ENCODE peak calls at places on chromosome 2, in nine cellular contexts. X, E, S, M, H, N, D, Q and G are unnamed samples.
A peak's percentile ranks its signal among the peaks of the same experiment; 100 is the strongest.

GRCh38 chr2:170887496-170888265 is 41.4 kb upstream of the GORASP2 start:
- DNase-seq in X (no peak), E (no peak), S (no peak), M (no peak), H (no peak), N (no peak), D (no peak), Q (no peak), G (no peak)

GRCh38 chr2:15971831-15972522 is 31.6 kb downstream of the MYCN start:
- DNase-seq in X (no peak), E (no peak), S (no peak), M (no peak), H (no peak), N (no peak), D (no peak), Q (no peak), G (no peak)

GRCh38 chr2:149715005-149715592 is 127.5 kb upstream of the MMADHC start:
- DNase-seq in X (peak; percentile 75), E (no peak), S (peak; percentile 23), M (peak; percentile 10), H (peak; percentile 55), N (peak; percentile 56), D (peak; percentile 24), Q (peak; percentile 14), G (no peak)

GRCh38 chr2:106187426-106187825 is 6.7 kb downstream of the UXS1 start:
- DNase-seq in X (no peak), E (no peak), S (no peak), M (no peak), H (no peak), N (no peak), D (no peak), Q (no peak), G (no peak)

GRCh38 chr2:207601774-207602173 is 23.4 kb downstream of the METTL21A start:
- DNase-seq in X (no peak), E (no peak), S (no peak), M (no peak), H (peak; percentile 35), N (no peak), D (no peak), Q (no peak), G (no peak)

GRCh38 chr2:209985879-209986278 is 16.6 kb upstream of the RPE start:
- DNase-seq in X (no peak), E (no peak), S (no peak), M (no peak), H (no peak), N (no peak), D (no peak), Q (no peak), G (no peak)

GRCh38 chr2:64837925-64838641 is 151.1 kb upstream of the SLC1A4 start:
- DNase-seq in X (peak; percentile 50), E (no peak), S (peak; percentile 62), M (no peak), H (no peak), N (no peak), D (no peak), Q (no peak), G (no peak)

GRCh38 chr2:234770081-234770506 is 181.7 kb upstream of the SH3BP4 start:
- DNase-seq in X (no peak), E (no peak), S (no peak), M (no peak), H (peak; percentile 72), N (no peak), D (no peak), Q (peak; percentile 57), G (no peak)

GRCh38 chr2:229342376-229342775 is 71.3 kb upstream of the PID1 start:
- DNase-seq in X (peak; percentile 50), E (no peak), S (peak; percentile 85), M (peak; percentile 30), H (no peak), N (no peak), D (peak; percentile 70), Q (peak; percentile 20), G (no peak)

GRCh38 chr2:234171666-234172065 is 121.2 kb downstream of the SPP2 start:
- DNase-seq in X (no peak), E (no peak), S (no peak), M (no peak), H (no peak), N (no peak), D (no peak), Q (no peak), G (no peak)

GRCh38 chr2:46008082-46008870 is 288.9 kb upstream of the EPAS1 start:
- DNase-seq in X (peak; percentile 51), E (no peak), S (no peak), M (no peak), H (peak; percentile 77), N (no peak), D (no peak), Q (no peak), G (no peak)

GRCh38 chr2:118065015-118065666 is 23.1 kb upstream of the INSIG2 start:
- DNase-seq in X (no peak), E (no peak), S (no peak), M (no peak), H (no peak), N (no peak), D (no peak), Q (no peak), G (no peak)

GRCh38 chr2:80489718-80490117 is 185.2 kb upstream of the LRRTM1 start:
- DNase-seq in X (peak; percentile 85), E (no peak), S (no peak), M (no peak), H (peak; percentile 57), N (peak; percentile 6), D (no peak), Q (no peak), G (no peak)

GRCh38 chr2:136327162-136327852 is 209.4 kb upstream of the CXCR4 start:
- DNase-seq in X (peak; percentile 2), E (peak; percentile 67), S (no peak), M (no peak), H (peak; percentile 53), N (peak; percentile 26), D (no peak), Q (peak; percentile 38), G (no peak)

GRCh38 chr2:184119920-184120820 is 478.2 kb upstream of the ZNF804A start:
- DNase-seq in X (no peak), E (no peak), S (no peak), M (no peak), H (no peak), N (no peak), D (no peak), Q (no peak), G (no peak)

GRCh38 chr2:7338961-7339360 is 421.7 kb downstream of the RNF144A start:
- DNase-seq in X (no peak), E (no peak), S (no peak), M (no peak), H (no peak), N (no peak), D (no peak), Q (no peak), G (no peak)

GRCh38 chr2:152743004-152743403 is 24.6 kb downstream of the ARL6IP6 start:
- DNase-seq in X (peak; percentile 21), E (peak; percentile 16), S (no peak), M (no peak), H (no peak), N (no peak), D (no peak), Q (peak; percentile 16), G (no peak)
- TF ChIP-seq CTCF in X (peak; percentile 58), E (peak; percentile 58), S (peak; percentile 27), M (peak; percentile 42), H (peak; percentile 35), N (peak; percentile 29), D (peak; percentile 67), Q (peak; percentile 56), G (no peak)

DNA sequence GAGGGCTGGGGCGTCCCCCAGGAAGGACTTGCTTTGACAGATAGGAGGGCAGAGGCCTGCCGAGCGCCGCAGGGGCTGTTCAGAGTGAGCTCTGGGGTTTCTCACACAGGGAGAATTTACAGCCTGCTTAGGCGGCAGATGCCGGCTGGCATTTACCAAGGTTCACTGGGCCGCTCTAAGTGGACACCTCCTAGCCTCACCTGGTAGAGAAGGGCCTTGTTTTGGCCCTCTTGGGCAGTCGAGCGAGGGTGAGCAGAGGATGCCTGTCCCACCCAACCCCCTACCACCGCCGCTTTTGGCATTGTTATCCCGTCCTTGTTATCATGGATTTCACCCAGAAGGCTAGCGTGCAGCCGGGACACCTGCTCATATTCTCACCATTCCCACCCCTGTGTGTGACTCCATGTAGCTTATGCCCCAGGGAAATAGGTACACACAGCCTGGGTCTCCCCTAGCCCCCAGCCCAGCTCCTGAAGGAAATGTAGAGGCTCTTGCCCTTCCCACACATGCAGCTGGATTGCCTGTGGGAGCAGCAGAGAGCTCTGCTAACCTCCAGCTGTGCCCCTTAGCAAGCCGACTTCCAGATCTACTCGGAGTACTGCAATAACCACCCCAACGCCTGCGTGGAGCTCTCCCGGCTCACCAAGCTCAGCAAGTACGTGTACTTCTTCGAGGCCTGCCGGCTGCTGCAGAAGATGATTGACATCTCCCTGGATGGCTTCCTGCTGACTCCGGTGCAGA is 52.4 kb downstream of the FAM168B start:
- DNase-seq in X (peak; percentile 38), E (no peak), S (no peak), M (no peak), H (no peak), N (no peak), D (no peak), Q (no peak), G (peak; percentile 72)
- TF ChIP-seq CTCF in X (peak; percentile 39), E (no peak), S (no peak), M (no peak), H (peak; percentile 13), N (peak; percentile 18), D (no peak), Q (no peak), G (no peak)

GRCh38 chr2:189347540-189347939 is 93.7 kb upstream of the WDR75 start:
- DNase-seq in X (peak; percentile 99), E (peak; percentile 11), S (peak; percentile 21), M (peak; percentile 11), H (peak; percentile 96), N (peak; percentile 93), D (no peak), Q (no peak), G (no peak)
- TF ChIP-seq CTCF in X (peak; percentile 4), E (peak; percentile 13), S (no peak), M (no peak), H (peak; percentile 65), N (peak; percentile 36), D (no peak), Q (peak; percentile 63), G (no peak)

GRCh38 chr2:12856934-12857660 is 140.4 kb downstream of the TRIB2 start:
- DNase-seq in X (peak; percentile 90), E (no peak), S (no peak), M (no peak), H (peak; percentile 75), N (peak; percentile 83), D (no peak), Q (no peak), G (no peak)

GRCh38 chr2:12857891-12858290 is 141.2 kb downstream of the TRIB2 start:
- DNase-seq in X (peak; percentile 5), E (no peak), S (no peak), M (no peak), H (no peak), N (no peak), D (no peak), Q (no peak), G (no peak)

GRCh38 chr2:12854001-12854530 is 137.3 kb downstream of the TRIB2 start:
- DNase-seq in X (no peak), E (no peak), S (no peak), M (no peak), H (no peak), N (no peak), D (no peak), Q (no peak), G (no peak)

GRCh38 chr2:12858786-12859185 is 142.1 kb downstream of the TRIB2 start:
- DNase-seq in X (no peak), E (no peak), S (no peak), M (no peak), H (no peak), N (no peak), D (no peak), Q (no peak), G (no peak)

GRCh38 chr2:12855508-12855907 is 138.8 kb downstream of the TRIB2 start:
- DNase-seq in X (no peak), E (no peak), S (no peak), M (no peak), H (no peak), N (no peak), D (no peak), Q (no peak), G (no peak)
- TF ChIP-seq CTCF in X (no peak), E (no peak), S (no peak), M (no peak), H (no peak), N (no peak), D (no peak), Q (no peak), G (no peak)